ENCODE peak calls at places on chromosomes 5 and 9, in six cellular contexts. B is neural progenitor cell, N is cardiac fibroblast, Z is EL, X is brain microvascular endothelial cell, F is LHCN-M2. D is an unnamed sample.
A peak's percentile ranks its signal among the peaks of the same experiment; 100 is the strongest.

GRCh38 chr9:117487555-117488175 is 72.8 kb upstream of the ASTN2 start:
- DNase-seq in N (peak; percentile 58), B (peak; percentile 88), F (peak; percentile 74), X (peak; percentile 35), Z (peak; percentile 72), D (peak; percentile 74)

GRCh38 chr9:105141448-105142101 is 102.9 kb upstream of the SLC44A1 start:
- DNase-seq in B (no peak), N (no peak), X (no peak), F (no peak), Z (no peak), D (no peak)

GRCh38 chr9:112086627-112087026 is 88.5 kb downstream of the SUSD1 start:
- DNase-seq in N (peak; percentile 70), B (peak; percentile 44), Z (peak; percentile 33), F (peak; percentile 52), X (no peak), D (no peak)

GRCh38 chr9:112119225-112120045 is 55.7 kb downstream of the SUSD1 start:
- DNase-seq in F (no peak), Z (no peak), N (no peak), X (no peak), B (no peak), D (no peak)

GRCh38 chr9:121359358-121360294 is 10.4 kb downstream of the STOM start:
- DNase-seq in B (no peak), N (peak; percentile 41), F (peak; percentile 67), Z (peak; percentile 27), X (no peak), D (peak; percentile 60)

GRCh38 chr5:131355972-131356528 is 92.2 kb downstream of the CDC42SE2 start:
- DNase-seq in X (no peak), N (peak; percentile 39), B (no peak), Z (peak; percentile 48), F (no peak), D (no peak)

GRCh38 chr5:34007116-34007674 is 655 bp downstream of the AMACR start:
- DNase-seq in F (no peak), Z (peak; percentile 22), X (no peak), B (peak; percentile 30), N (peak; percentile 23), D (no peak)

GRCh38 chr5:157245477-157245876 is 20.4 kb upstream of the CYFIP2 start:
- DNase-seq in X (no peak), Z (no peak), B (peak; percentile 17), F (no peak), N (peak; percentile 14), D (peak; percentile 40)

GRCh38 chr9:92934321-92934720 is 13.0 kb upstream of the FGD3 start:
- DNase-seq in Z (no peak), N (no peak), X (no peak), B (no peak), F (no peak), D (no peak)

GRCh38 chr5:32733582-32734340 is 22.6 kb downstream of the NPR3 start:
- DNase-seq in B (no peak), F (no peak), X (no peak), N (no peak), Z (no peak), D (no peak)

GRCh38 chr5:21649969-21650368 is 1203.2 kb downstream of the CDH12 start:
- DNase-seq in F (no peak), X (no peak), B (no peak), N (no peak), Z (no peak), D (peak; percentile 57)

GRCh38 chr5:136062563-136063274 is 33.9 kb downstream of the TGFBI start:
- DNase-seq in Z (peak; percentile 39), B (peak; percentile 73), N (peak; percentile 55), F (peak; percentile 46), X (no peak), D (peak; percentile 46)

GRCh38 chr9:34651876-34652602 is at the start of gene IL11RA:
- DNase-seq in B (peak; percentile 95), Z (peak; percentile 92), N (peak; percentile 89), X (peak; percentile 75), F (peak; percentile 87), D (peak; percentile 82)

GRCh38 chr5:110784901-110785300 is 46.1 kb downstream of the SLC25A46 start:
- DNase-seq in B (no peak), F (peak; percentile 44), X (no peak), Z (peak; percentile 21), N (peak; percentile 63), D (no peak)

GRCh38 chr5:79062431-79062830 is 7.0 kb downstream of the DMGDH start:
- DNase-seq in N (no peak), F (no peak), X (no peak), Z (no peak), B (no peak), D (no peak)

GRCh38 chr5:157767674-157768073 is 24.2 kb downstream of the LSM11 start:
- DNase-seq in F (peak; percentile 39), N (no peak), X (no peak), B (no peak), Z (no peak), D (no peak)

GRCh38 chr9:14358523-14358922 is 44.6 kb upstream of the NFIB start:
- DNase-seq in Z (peak; percentile 44), N (peak; percentile 53), X (peak; percentile 62), B (no peak), F (peak; percentile 79), D (peak; percentile 53)

GRCh38 chr5:158813275-158813674 is 286.4 kb downstream of the EBF1 start:
- DNase-seq in F (no peak), Z (no peak), N (no peak), B (no peak), X (no peak), D (no peak)

GRCh38 chr5:180271205-180271604 is 20.7 kb downstream of the MAPK9 start:
- DNase-seq in B (no peak), F (no peak), Z (no peak), N (no peak), X (no peak), D (no peak)

GRCh38 chr5:94893404-94894145 is 275.1 kb downstream of the SLF1 start:
- DNase-seq in F (peak; percentile 33), B (peak; percentile 61), X (no peak), Z (peak; percentile 8), N (peak; percentile 47), D (peak; percentile 1)

GRCh38 chr9:127384016-127384730 is 12.8 kb upstream of the SLC2A8 start:
- DNase-seq in B (no peak), N (no peak), Z (no peak), X (no peak), F (no peak), D (no peak)